ENCODE peak calls at places on chromosome 12, in five cellular contexts. H is H1, S is trophoblast cell, A is H9, X is neuronal stem cell. Z is an unnamed sample.

GRCh38 chr12:12523229-12523628 is 39.4 kb downstream of the DUSP16 start:
- DNase-seq in S (no peak), A (no peak), X (no peak), H (no peak), Z (no peak)

GRCh38 chr12:26226629-26227375 is 31.4 kb downstream of the SSPN start:
- DNase-seq in A (peak), X (peak), S (peak), H (peak), Z (peak)

GRCh38 chr12:47124451-47124850 is 44.7 kb upstream of the AMIGO2 start:
- DNase-seq in X (no peak), S (no peak), A (no peak), H (no peak), Z (peak)

GRCh38 chr12:12705833-12706520 is 10.0 kb upstream of the GPR19 start:
- DNase-seq in S (peak), H (no peak), X (no peak), A (no peak), Z (no peak)

GRCh38 chr12:18259906-18260682 is 1.2 kb upstream of the PIK3C2G start:
- DNase-seq in A (no peak), S (no peak), X (no peak), H (no peak), Z (no peak)

GRCh38 chr12:68831272-68831671 is 23.3 kb downstream of the MDM2 start:
- DNase-seq in A (peak), X (no peak), S (peak), H (no peak), Z (no peak)

GRCh38 chr12:76909290-76909689 is 30.5 kb upstream of the CSRP2 start:
- DNase-seq in S (no peak), A (peak), H (no peak), X (no peak), Z (no peak)

GRCh38 chr12:10354502-10354901 is 35.3 kb downstream of the KLRK1 start:
- DNase-seq in S (no peak), A (peak), X (no peak), H (no peak), Z (peak)

GRCh38 chr12:106128526-106129430 is 10.0 kb downstream of the NUAK1 start:
- DNase-seq in S (no peak), X (no peak), H (no peak), A (peak), Z (no peak)

GRCh38 chr12:64900540-64900939 is 76.1 kb downstream of the TBC1D30 start:
- DNase-seq in S (no peak), H (no peak), X (no peak), A (no peak), Z (no peak)

GRCh38 chr12:42904683-42905418 is 315.3 kb upstream of the PRICKLE1 start:
- DNase-seq in S (no peak), H (no peak), A (no peak), X (no peak), Z (no peak)

GRCh38 chr12:89156862-89157262 is 195.4 kb downstream of the DUSP6 start:
- DNase-seq in S (no peak), X (no peak), A (no peak), H (no peak), Z (no peak)

GRCh38 chr12:56839489-56840442 is 76.6 kb downstream of the HSD17B6 start:
- DNase-seq in S (peak), X (peak), H (peak), A (peak), Z (peak)

GRCh38 chr12:29153231-29153630 is 4.2 kb downstream of the FAR2 start:
- DNase-seq in A (peak), X (no peak), S (no peak), H (no peak), Z (no peak)

GRCh38 chr12:75814856-75815754 is 216.5 kb downstream of the PHLDA1 start:
- DNase-seq in A (no peak), X (no peak), S (peak), H (no peak), Z (peak)

GRCh38 chr12:69415471-69416275 is 54.5 kb upstream of the FRS2 start:
- DNase-seq in X (peak), A (peak), H (peak), S (peak), Z (peak)

GRCh38 chr12:113373966-113374365 is 15.6 kb downstream of the PLBD2 start:
- DNase-seq in X (no peak), H (no peak), A (no peak), S (no peak), Z (no peak)

GRCh38 chr12:56029666-56030293 is 8.9 kb downstream of the IKZF4 start:
- DNase-seq in X (no peak), A (peak), H (peak), S (peak), Z (peak)

GRCh38 chr12:58364389-58365086 is 423.2 kb downstream of the ATP23 start:
- DNase-seq in H (no peak), A (no peak), X (no peak), S (no peak), Z (peak)

GRCh38 chr12:6461401-6462233 is 8.9 kb downstream of the VAMP1 start:
- DNase-seq in A (no peak), X (no peak), S (no peak), H (no peak), Z (no peak)

GRCh38 chr12:91926810-91927209 is 218.8 kb downstream of the BTG1 start:
- DNase-seq in H (no peak), S (no peak), X (no peak), A (no peak), Z (peak)

GRCh38 chr12:10190558-10191388 is 11.9 kb downstream of the TMEM52B start:
- DNase-seq in S (peak), A (peak), H (peak), X (no peak), Z (peak)

GRCh38 chr12:95605087-95605486 is 53.8 kb upstream of the USP44 start:
- DNase-seq in S (no peak), X (no peak), H (no peak), A (no peak), Z (peak)

GRCh38 chr12:6563448-6564050 is 4.5 kb downstream of the NOP2 start:
- DNase-seq in A (peak), H (peak), S (no peak), X (peak), Z (peak)

GRCh38 chr12:3743803-3744202 is 9.1 kb downstream of the CRACR2A start:
- DNase-seq in H (no peak), A (no peak), X (no peak), S (no peak), Z (no peak)

GRCh38 chr12:103742349-103742784 is 98.7 kb downstream of the NT5DC3 start:
- DNase-seq in X (no peak), A (no peak), H (no peak), S (no peak), Z (no peak)

GRCh38 chr12:96878704-96879103 is 28.4 kb upstream of the NEDD1 start:
- DNase-seq in X (no peak), H (no peak), A (no peak), S (no peak), Z (no peak)

GRCh38 chr12:56510786-56511185 is 10.8 kb upstream of the RBMS2 start:
- DNase-seq in S (no peak), A (no peak), H (no peak), X (no peak), Z (no peak)

GRCh38 chr12:32448581-32448980 is 49.2 kb downstream of the FGD4 start:
- DNase-seq in X (no peak), A (no peak), S (no peak), H (no peak), Z (no peak)

GRCh38 chr12:50924439-50925341 is 27.7 kb upstream of the HIGD1C start:
- DNase-seq in A (peak), S (no peak), X (no peak), H (peak), Z (peak)

GRCh38 chr12:26878661-26879119 is 45.7 kb upstream of the ITPR2 start:
- DNase-seq in H (no peak), X (no peak), S (no peak), A (no peak), Z (no peak)

GRCh38 chr12:14284189-14284722 is 81.2 kb upstream of the ATF7IP start:
- DNase-seq in A (peak), X (no peak), H (no peak), S (no peak), Z (peak)

GRCh38 chr12:116533343-116534248 is 25.6 kb upstream of the MAP1LC3B2 start:
- DNase-seq in A (peak), X (peak), S (no peak), H (peak), Z (peak)

GRCh38 chr12:122834229-122834920 is 882 bp upstream of the HIP1R start:
- DNase-seq in S (peak), X (peak), A (peak), H (no peak), Z (peak)

GRCh38 chr12:76310110-76310509 is 38.1 kb downstream of the BBS10 start:
- DNase-seq in A (no peak), H (no peak), X (no peak), S (no peak), Z (no peak)

GRCh38 chr12:66779466-66779865 is 100.6 kb upstream of the GRIP1 start:
- DNase-seq in A (no peak), S (no peak), H (no peak), X (no peak), Z (no peak)

GRCh38 chr12:105626653-105627052 is 296.2 kb downstream of the C12orf75 start:
- DNase-seq in S (no peak), X (no peak), H (no peak), A (no peak), Z (no peak)

GRCh38 chr12:104974626-104975290 is 11.4 kb upstream of the NOPCHAP1 start:
- DNase-seq in X (no peak), A (no peak), S (peak), H (no peak), Z (peak)

GRCh38 chr12:40980346-40981005 is 207.6 kb upstream of the PDZRN4 start:
- DNase-seq in X (no peak), A (no peak), S (no peak), H (no peak), Z (no peak)

DNA sequence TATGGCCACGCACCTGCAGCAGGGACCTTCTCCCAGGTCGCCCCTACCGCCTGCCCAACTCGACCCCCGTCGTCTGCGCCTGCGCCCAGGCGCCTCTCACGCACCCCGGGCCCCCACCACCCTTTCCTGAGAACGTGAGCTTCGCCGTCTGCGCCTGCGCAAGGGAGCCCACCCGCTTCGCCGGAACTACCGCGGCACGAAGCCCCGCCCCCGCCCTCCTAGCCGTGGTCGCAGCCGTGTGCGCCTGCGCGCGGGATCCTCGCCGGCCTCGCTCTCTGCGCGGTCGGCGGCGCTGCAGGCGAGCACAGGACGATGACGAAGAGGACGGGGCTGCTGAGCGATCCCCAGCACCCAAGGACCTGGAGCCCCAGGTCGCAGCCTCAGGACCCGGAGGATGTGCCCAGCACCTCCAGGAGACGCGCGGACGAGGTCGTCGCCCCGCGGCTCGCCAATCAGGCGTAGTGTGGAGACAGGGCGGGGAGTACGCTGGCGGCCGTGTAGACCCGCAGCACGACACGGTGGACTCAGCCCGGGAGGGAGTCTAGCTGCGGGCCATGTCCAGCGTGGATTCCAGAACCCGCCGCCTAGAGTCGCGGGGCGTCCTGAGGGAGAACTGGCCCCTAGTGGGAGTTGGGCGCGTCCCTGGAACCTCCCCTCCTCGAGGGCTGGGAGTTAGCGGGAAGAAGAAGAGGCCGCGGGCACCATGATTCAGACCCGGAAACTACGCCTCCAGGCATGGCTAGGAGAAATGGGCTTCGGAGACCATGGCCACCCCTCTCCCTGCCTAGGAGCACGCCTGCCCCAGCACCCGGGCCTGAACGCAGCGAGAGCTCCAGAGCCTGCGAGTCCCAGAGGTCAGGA is 1120.8 kb upstream of the TMEM132C start:
- DNase-seq in H (no peak), A (peak), X (no peak), S (peak), Z (no peak)
- H2BK12ac ChIP-seq in H (peak), A (no peak), X (no peak), S (no peak), Z (no peak)

DNA sequence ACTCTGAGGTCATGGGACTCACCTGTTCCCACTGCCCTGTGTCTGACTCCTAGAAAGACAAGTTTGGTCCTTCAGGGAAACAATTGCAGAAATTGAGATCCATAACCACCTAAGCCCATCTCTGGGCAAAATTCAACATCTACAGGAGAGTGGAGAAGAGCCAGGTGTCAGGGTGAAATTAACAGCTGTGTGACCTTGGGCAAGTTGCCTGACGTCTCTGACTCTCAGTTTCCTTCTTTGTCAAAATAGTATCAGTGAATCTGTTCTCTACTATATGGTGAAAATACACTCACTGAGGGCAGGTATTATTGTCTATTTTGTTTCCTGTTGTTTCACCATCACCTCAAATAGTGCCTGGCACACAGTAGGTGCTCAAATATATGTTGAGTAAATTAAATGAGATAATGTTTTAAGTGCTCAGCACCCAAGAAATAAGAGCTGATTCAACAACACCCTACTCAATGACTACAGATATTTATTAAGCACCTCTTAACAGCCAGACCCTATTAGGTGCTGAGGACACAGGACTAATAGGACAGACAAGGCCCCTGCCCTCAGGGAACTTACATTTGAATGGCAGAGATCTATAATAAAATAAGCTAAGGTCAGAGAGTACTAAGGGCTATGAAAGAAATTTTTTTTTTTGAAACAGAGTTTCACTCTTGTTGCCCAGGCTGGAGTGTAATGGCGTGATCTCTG is 14.2 kb upstream of the IFT81 start:
- DNase-seq in H (no peak), A (no peak), S (no peak), X (no peak), Z (no peak)
- H2AK5ac ChIP-seq in H (no peak), A (no peak), S (no peak), X (no peak), Z (no peak)

GRCh38 chr12:85872497-85873091 is 1.5 kb upstream of the NTS start:
- DNase-seq in X (peak), S (no peak), A (no peak), H (no peak), Z (peak)
- H2BK12ac ChIP-seq in X (no peak), S (no peak), A (no peak), H (no peak), Z (no peak)

DNA sequence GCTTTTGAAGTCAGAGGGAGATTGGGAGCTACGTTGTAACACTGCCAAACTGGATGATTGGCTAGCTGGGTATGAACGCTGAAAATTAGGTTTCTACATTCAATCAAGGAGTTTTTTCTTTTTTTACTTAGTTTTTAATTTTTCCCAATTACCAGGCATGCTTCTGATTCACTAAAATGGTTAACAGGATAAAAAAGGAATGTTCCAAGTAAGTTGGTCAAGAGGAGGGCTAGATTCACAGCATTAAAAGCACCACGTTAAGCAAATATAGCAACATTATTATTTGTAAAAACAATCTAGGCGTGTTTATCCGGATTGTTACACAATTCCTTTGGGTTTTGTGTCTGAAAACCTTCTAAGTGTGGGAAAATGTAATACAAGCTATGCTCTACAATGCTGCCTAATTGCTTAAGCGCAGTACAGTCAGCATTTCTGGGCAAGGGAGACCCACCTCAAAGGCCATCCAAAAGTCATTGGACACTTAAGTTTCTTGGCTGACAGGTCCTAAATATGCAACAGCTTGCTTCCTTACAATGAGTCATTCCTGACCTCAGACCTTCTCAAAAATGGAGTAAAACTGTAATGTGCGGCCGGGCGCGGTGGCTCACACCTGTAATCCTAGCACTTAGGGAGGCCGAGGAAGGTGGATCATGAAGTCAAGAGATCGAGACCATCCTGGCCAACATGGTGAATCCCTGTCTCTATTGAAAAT is 1.2 kb downstream of the RPLP0 start:
- DNase-seq in H (no peak), X (no peak), S (peak), A (no peak), Z (peak)
- H2AK5ac ChIP-seq in H (peak), X (no peak), S (no peak), A (no peak), Z (no peak)

GRCh38 chr12:107359382-107359781 is 266.0 kb upstream of the CRY1 start:
- DNase-seq in S (no peak), X (no peak), H (no peak), A (no peak), Z (no peak)
- H2BK12ac ChIP-seq in S (no peak), X (peak), H (no peak), A (no peak), Z (no peak)

GRCh38 chr12:54217309-54217661 is 28.5 kb upstream of the SMUG1 start:
- DNase-seq in S (no peak), A (no peak), H (no peak), X (no peak), Z (no peak)
- H2AK5ac ChIP-seq in S (no peak), A (no peak), H (no peak), X (peak), Z (no peak)

DNA sequence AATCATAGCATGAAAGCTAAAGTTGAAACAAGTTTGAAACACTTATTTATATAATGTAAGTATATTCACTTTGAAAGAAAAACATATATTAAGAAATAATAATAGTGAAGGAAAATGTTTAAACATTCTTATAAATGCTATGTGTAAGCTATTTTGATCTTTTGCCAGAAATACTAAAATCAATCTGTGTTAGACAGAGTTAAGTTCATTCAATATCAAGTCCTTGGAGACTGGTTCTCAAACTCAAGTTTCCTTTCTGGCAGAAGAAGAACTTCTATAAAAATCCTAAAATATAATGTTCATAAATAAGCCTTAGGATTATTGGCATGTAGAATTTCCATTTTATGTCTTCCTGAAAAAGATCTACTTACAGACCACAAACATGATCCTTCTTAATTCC is 45.3 kb downstream of the TAOK3 start:
- DNase-seq in X (no peak), H (no peak), A (no peak), S (no peak), Z (no peak)
- H2BK12ac ChIP-seq in X (no peak), H (no peak), A (no peak), S (no peak), Z (no peak)

DNA sequence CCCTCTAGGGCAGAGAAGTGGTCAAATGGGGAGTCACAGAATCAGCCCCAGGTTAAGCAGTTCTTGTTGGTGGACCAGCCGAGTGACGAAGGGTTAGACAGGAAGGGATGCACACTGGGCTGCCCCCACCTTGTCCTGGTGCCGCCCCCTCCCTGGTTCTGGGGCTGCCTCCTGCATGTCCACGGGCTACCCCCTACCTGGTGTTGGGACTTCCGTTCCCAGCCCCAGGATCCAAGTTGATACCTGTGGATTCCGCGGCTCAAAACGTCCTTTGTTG is 76.0 kb downstream of the FBXL14 start:
- DNase-seq in H (no peak), A (no peak), X (no peak), S (no peak), Z (no peak)
- H2AK5ac ChIP-seq in H (no peak), A (no peak), X (peak), S (no peak), Z (peak)

GRCh38 chr12:98162906-98163678 is 352.3 kb upstream of the TMPO start:
- DNase-seq in X (peak), A (no peak), H (no peak), S (no peak), Z (no peak)
- H2BK12ac ChIP-seq in X (no peak), A (no peak), H (no peak), S (no peak), Z (no peak)